ENCODE peak calls at places on chromosome 2, in six cellular contexts. F is cardiac muscle cell, C is HCT116, W is left ventricle myocardium inferior, J is iPS DF 6.9, E is fibroblast of lung. R is an unnamed sample.
A peak's percentile ranks its signal among the peaks of the same experiment; 100 is the strongest.

GRCh38 chr2:233700028-233700635 is 7.4 kb downstream of the UGT1A6 start:
- DNase-seq in E (peak; percentile 34), C (no peak), F (no peak), J (no peak), W (no peak), R (peak; percentile 75)

GRCh38 chr2:238663586-238663985 is 184.3 kb upstream of the TWIST2 start:
- DNase-seq in E (no peak), F (no peak), C (no peak), W (no peak), J (no peak), R (no peak)

GRCh38 chr2:20436716-20437470 is 10.0 kb upstream of the RHOB start:
- DNase-seq in W (no peak), E (no peak), C (no peak), J (no peak), F (no peak), R (no peak)

GRCh38 chr2:112850588-112850987 is 14.0 kb upstream of the IL1B start:
- DNase-seq in F (no peak), W (no peak), E (no peak), J (peak; percentile 33), C (no peak), R (no peak)

GRCh38 chr2:204511021-204511420 is 34.3 kb upstream of the PARD3B start:
- DNase-seq in W (no peak), F (no peak), E (no peak), J (no peak), C (no peak), R (no peak)

GRCh38 chr2:192957425-192957824 is 762.7 kb upstream of the TMEFF2 start:
- DNase-seq in E (no peak), C (no peak), F (no peak), W (no peak), J (no peak), R (no peak)

GRCh38 chr2:170696006-170696405 is 19.1 kb upstream of the SP5 start:
- DNase-seq in C (no peak), E (no peak), F (peak; percentile 40), W (no peak), J (no peak), R (no peak)

GRCh38 chr2:120860579-120860922 is 124.9 kb downstream of the GLI2 start:
- DNase-seq in F (no peak), C (no peak), J (no peak), E (no peak), W (no peak), R (no peak)

GRCh38 chr2:43637030-43637803 is at the start of gene PLEKHH2:
- DNase-seq in C (peak; percentile 71), F (peak; percentile 94), J (peak; percentile 74), W (peak; percentile 87), E (peak; percentile 89), R (peak; percentile 88)

GRCh38 chr2:210477496-210477895 is 937 bp upstream of the LANCL1 start:
- DNase-seq in W (no peak), C (peak; percentile 66), J (peak; percentile 29), E (peak; percentile 72), F (peak; percentile 45), R (peak; percentile 14)

GRCh38 chr2:129925381-129925780 is 54.1 kb upstream of the RAB6C start:
- DNase-seq in E (no peak), W (no peak), F (no peak), C (no peak), J (no peak), R (no peak)

GRCh38 chr2:20414806-20415205 is 32.1 kb upstream of the RHOB start:
- DNase-seq in W (no peak), F (no peak), J (no peak), C (no peak), E (no peak), R (no peak)

GRCh38 chr2:142876423-142876822 is 1.0 kb upstream of the KYNU start:
- DNase-seq in E (peak; percentile 46), J (no peak), F (no peak), C (no peak), W (no peak), R (no peak)

GRCh38 chr2:174180165-174180724 is 68.1 kb downstream of the OLA1 start:
- DNase-seq in E (no peak), C (no peak), F (peak; percentile 37), W (no peak), J (no peak), R (peak; percentile 3)

GRCh38 chr2:118991554-118991953 is 49.6 kb downstream of the MARCO start:
- DNase-seq in C (no peak), W (no peak), F (no peak), J (no peak), E (no peak), R (no peak)

GRCh38 chr2:143885461-143885860 is 634.5 kb downstream of the ZEB2 start:
- DNase-seq in F (no peak), J (no peak), W (no peak), C (no peak), E (no peak), R (no peak)

GRCh38 chr2:186309901-186310300 is 176.2 kb upstream of the ZC3H15 start:
- DNase-seq in W (no peak), F (no peak), E (peak; percentile 41), C (no peak), J (no peak), R (no peak)

GRCh38 chr2:128323501-128323931 is 4.8 kb upstream of the HS6ST1 start:
- DNase-seq in E (no peak), C (no peak), W (no peak), F (no peak), J (no peak), R (no peak)

GRCh38 chr2:232350804-232351685 is 27.5 kb upstream of the ALPP start:
- DNase-seq in C (no peak), F (peak; percentile 33), J (no peak), E (no peak), W (no peak), R (no peak)

GRCh38 chr2:11995381-11995947 is 249.0 kb downstream of the LPIN1 start:
- DNase-seq in F (no peak), E (no peak), J (no peak), C (no peak), W (no peak), R (no peak)

GRCh38 chr2:163541920-163542319 is 193.9 kb downstream of the FIGN start:
- DNase-seq in C (no peak), W (no peak), F (no peak), E (no peak), J (no peak), R (no peak)

GRCh38 chr2:65033178-65033577 is 23.0 kb upstream of the CEP68 start:
- DNase-seq in E (peak; percentile 6), C (no peak), F (no peak), J (no peak), W (no peak), R (no peak)

GRCh38 chr2:152637251-152637650 is 80.0 kb downstream of the PRPF40A start:
- DNase-seq in F (no peak), E (no peak), J (no peak), C (no peak), W (no peak), R (no peak)

GRCh38 chr2:142217804-142218203 is 87.0 kb upstream of the LRP1B start:
- DNase-seq in F (no peak), J (no peak), E (peak; percentile 2), C (no peak), W (no peak), R (no peak)

GRCh38 chr2:85753525-85754312 is at the start of gene ATOH8:
- DNase-seq in E (peak; percentile 80), F (peak; percentile 64), J (no peak), W (peak; percentile 84), C (no peak), R (no peak)

GRCh38 chr2:203809084-203809521 is 58.5 kb upstream of the CTLA4 start:
- DNase-seq in C (no peak), F (no peak), J (no peak), W (no peak), E (peak; percentile 45), R (no peak)

GRCh38 chr2:120731175-120731574 is 4.5 kb upstream of the GLI2 start:
- DNase-seq in F (no peak), J (no peak), W (no peak), E (no peak), C (no peak), R (no peak)

GRCh38 chr2:136327162-136327852 is 209.4 kb upstream of the CXCR4 start:
- DNase-seq in C (no peak), J (no peak), W (no peak), E (peak; percentile 25), F (no peak), R (peak; percentile 44)

GRCh38 chr2:62938126-62938525 is 112.5 kb upstream of the OTX1 start:
- DNase-seq in F (no peak), W (no peak), C (no peak), E (no peak), J (no peak), R (no peak)

GRCh38 chr2:20584045-20584636 is 66.8 kb downstream of the HS1BP3 start:
- DNase-seq in F (no peak), W (no peak), E (no peak), C (peak; percentile 49), J (no peak), R (no peak)

GRCh38 chr2:181058378-181059269 is 78.2 kb downstream of the UBE2E3 start:
- DNase-seq in C (peak; percentile 47), J (no peak), W (no peak), F (peak; percentile 46), E (peak; percentile 56), R (peak; percentile 44)

GRCh38 chr2:112343827-112344585 is 68.6 kb downstream of the ZC3H6 start:
- DNase-seq in F (no peak), J (no peak), C (no peak), E (no peak), W (no peak), R (no peak)

GRCh38 chr2:105853354-105854088 is 108.8 kb downstream of the NCK2 start:
- DNase-seq in E (no peak), J (no peak), W (no peak), F (no peak), C (peak; percentile 40), R (no peak)

GRCh38 chr2:54569745-54570296 is 113.7 kb downstream of the SPTBN1 start:
- DNase-seq in W (no peak), F (no peak), E (no peak), C (no peak), J (no peak), R (no peak)
- H3K4me1 ChIP-seq in W (peaks cover 98% of the 10 kb centered on the region), F (peaks cover 70% of the 10 kb centered on the region), E (peaks cover 53% of the 10 kb centered on the region), C (peaks cover 47% of the 10 kb centered on the region), J (peaks cover 8% of the 10 kb centered on the region), R (peaks cover 45% of the 10 kb centered on the region)

DNA sequence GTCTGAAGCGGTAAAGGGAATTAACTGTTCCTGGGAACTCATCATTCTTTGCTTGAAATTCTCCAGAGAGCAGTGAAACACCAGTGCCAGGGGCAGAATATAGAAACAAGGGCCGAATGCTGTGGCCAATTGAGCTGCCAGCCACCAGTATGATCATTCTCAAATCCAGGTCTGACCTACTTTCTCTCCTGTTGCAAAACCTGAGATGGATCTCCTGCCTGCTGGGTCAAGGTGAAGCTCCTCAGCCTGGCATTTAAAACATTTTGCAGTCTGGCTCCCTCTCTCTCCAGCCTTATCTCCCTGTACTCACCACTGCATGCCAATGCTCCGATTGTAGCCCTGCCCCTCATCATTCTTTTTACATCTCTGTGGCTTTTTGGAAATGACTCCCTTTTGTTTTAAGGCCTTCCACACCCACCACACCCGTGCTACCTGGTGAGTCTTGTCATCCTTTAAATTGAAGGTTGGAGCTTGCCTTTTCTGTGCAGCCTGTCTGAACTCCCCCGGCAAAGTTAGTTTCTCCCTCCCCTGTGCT is 94.5 kb upstream of the TMEM178A start:
- DNase-seq in E (no peak), J (no peak), W (no peak), C (no peak), F (peak; percentile 26), R (no peak)
- H3K4me1 ChIP-seq in E (peaks cover 9% of the 10 kb centered on the region), J (peaks cover 2% of the 10 kb centered on the region), W (peaks cover 48% of the 10 kb centered on the region), C (peaks cover 25% of the 10 kb centered on the region), F (no peaks in the 10 kb centered on the region), R (no peaks in the 10 kb centered on the region)

GRCh38 chr2:240482141-240482540 is 46.7 kb downstream of the GPC1 start:
- DNase-seq in J (no peak), W (no peak), F (no peak), C (no peak), E (no peak), R (no peak)
- H3K4me1 ChIP-seq in J (no peaks in the 10 kb centered on the region), W (no peaks in the 10 kb centered on the region), F (no peaks in the 10 kb centered on the region), C (no peaks in the 10 kb centered on the region), E (no peaks in the 10 kb centered on the region), R (no peaks in the 10 kb centered on the region)

GRCh38 chr2:230778350-230779140 is 65.9 kb downstream of the CAB39 start:
- DNase-seq in W (no peak), E (peak; percentile 42), J (no peak), C (no peak), F (no peak), R (no peak)
- H3K4me1 ChIP-seq in W (peaks cover 77% of the 10 kb centered on the region), E (peaks cover 17% of the 10 kb centered on the region), J (no peaks in the 10 kb centered on the region), C (peaks cover 100% of the 10 kb centered on the region), F (peaks cover 28% of the 10 kb centered on the region), R (no peaks in the 10 kb centered on the region)